ENCODE peak calls at places on chromosomes 16 and 17, in seven cellular contexts. I is NCI-H345, R is GM12865, W is RCC 7860, J is fibroblast of the aortic adventitia, E is activated B cell treated with CpG ODN at 0.5 μM for 24 hours, T is HTR-8/SVneo. C is an unnamed sample.

GRCh38 chr17:79023180-79023705 is 726 bp upstream of the C1QTNF1 start:
- DNase-seq in W (no peak), T (no peak), R (no peak), J (peak; percentile 39), I (no peak), E (no peak), C (no peak)

GRCh38 chr17:48814504-48814903 is 2.5 kb downstream of the TTLL6 start:
- DNase-seq in I (peak; percentile 23), T (peak; percentile 89), J (peak; percentile 56), W (no peak), R (peak; percentile 59), E (no peak), C (peak; percentile 64)

GRCh38 chr16:30066882-30067583 is 1.5 kb downstream of the ALDOA start:
- DNase-seq in E (no peak), J (no peak), I (no peak), T (no peak), R (no peak), W (no peak), C (peak; percentile 40)

GRCh38 chr16:50351116-50351515 is 17.7 kb downstream of the BRD7 start:
- DNase-seq in J (no peak), I (no peak), W (no peak), E (no peak), R (no peak), T (no peak), C (peak; percentile 62)

GRCh38 chr16:27446721-27447120 is 44.7 kb downstream of the IL21R start:
- DNase-seq in I (no peak), T (no peak), E (no peak), R (peak; percentile 63), J (no peak), W (no peak), C (no peak)

GRCh38 chr16:3652373-3653037 is 2.0 kb upstream of the DNASE1 start:
- DNase-seq in T (no peak), I (no peak), R (no peak), E (no peak), W (no peak), J (no peak), C (no peak)

GRCh38 chr17:77507116-77507885 is 366.5 kb downstream of the SEC14L1 start:
- DNase-seq in T (no peak), W (no peak), R (no peak), I (no peak), J (no peak), E (no peak), C (peak; percentile 19)

GRCh38 chr17:353838-354234 is 1.2 kb upstream of the RPH3AL start:
- DNase-seq in W (no peak), R (no peak), I (no peak), J (no peak), E (no peak), T (no peak), C (no peak)